ENCODE peak calls at places on chromosome 17, in four cellular contexts. W is ascending aorta; A is naive thymus-derived CD4-positive, alpha-beta T cell; H is AG04450. I is an unnamed sample.

GRCh38 chr17:34519286-34519685 is 60.1 kb upstream of the TMEM132E start:
- DNase-seq in W (no peak), A (no peak), H (no peak), I (no peak)

GRCh38 chr17:81241648-81242420 is 2.7 kb downstream of the NDUFAF8 start:
- DNase-seq in W (peak), A (peak), H (no peak), I (no peak)

GRCh38 chr17:962650-963049 is 16.9 kb downstream of the NXN start:
- DNase-seq in W (no peak), A (no peak), H (no peak), I (no peak)

GRCh38 chr17:77387891-77388290 is 247.1 kb downstream of the SEC14L1 start:
- DNase-seq in W (no peak), A (no peak), H (no peak), I (no peak)

GRCh38 chr17:79483122-79483521 is 127.7 kb downstream of the RBFOX3 start:
- DNase-seq in W (no peak), A (no peak), H (no peak), I (no peak)

GRCh38 chr17:77618731-77619130 is 339.8 kb upstream of the TNRC6C start:
- DNase-seq in W (peak), A (no peak), H (no peak), I (no peak)

GRCh38 chr17:2146132-2146871 is 91.4 kb downstream of the HIC1 start:
- DNase-seq in W (no peak), A (no peak), H (no peak), I (no peak)

GRCh38 chr17:1505586-1505985 is 10.8 kb downstream of the INPP5K start:
- DNase-seq in W (no peak), A (no peak), H (no peak), I (no peak)

DNA sequence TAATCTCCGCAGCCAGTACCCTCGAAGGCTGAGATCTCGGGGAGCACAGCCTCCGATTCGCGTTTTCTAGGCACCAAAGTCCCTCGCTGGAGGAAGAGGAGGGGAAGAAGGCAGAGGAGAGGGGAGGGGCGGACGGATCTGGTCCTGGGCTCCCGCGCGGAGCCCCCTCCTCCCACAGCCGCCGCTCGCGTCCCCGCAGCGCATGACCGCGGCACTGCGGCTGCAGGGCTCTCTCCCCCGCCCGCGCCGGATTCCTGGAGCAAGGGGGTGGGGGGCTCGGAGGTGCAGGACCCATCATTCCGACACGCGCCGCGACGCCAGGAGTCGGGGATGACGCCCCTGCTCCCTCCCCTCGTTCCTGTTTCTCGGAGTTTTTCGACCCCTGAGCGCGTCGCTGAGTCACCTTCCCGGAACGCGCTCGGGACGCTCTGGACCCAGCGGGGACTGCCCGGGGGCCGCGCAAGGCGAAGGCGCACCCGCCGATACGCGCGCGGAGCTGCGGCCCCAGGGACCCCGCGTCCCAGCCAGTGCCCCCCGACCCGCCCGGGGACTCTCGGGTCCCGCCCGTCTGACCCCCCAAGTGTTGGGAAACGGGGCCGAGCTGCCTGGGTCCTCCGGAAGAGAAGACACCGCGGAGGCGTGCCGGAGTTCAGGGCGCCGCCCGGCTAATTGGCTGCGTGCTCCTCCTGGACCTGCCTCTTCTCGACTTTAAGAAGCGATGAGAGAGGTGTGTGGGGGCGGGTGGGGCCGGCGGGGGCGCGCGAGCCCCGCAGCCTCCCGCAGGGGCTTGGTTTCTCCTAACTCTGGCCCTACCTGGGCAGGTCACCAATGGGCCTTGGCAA is 1.4 kb upstream of the SPHK1 start:
- DNase-seq in W (peak), A (peak), H (no peak), I (no peak)
- H3K4me3 ChIP-seq in W (peak), A (peak), H (peak), I (peak)

DNA sequence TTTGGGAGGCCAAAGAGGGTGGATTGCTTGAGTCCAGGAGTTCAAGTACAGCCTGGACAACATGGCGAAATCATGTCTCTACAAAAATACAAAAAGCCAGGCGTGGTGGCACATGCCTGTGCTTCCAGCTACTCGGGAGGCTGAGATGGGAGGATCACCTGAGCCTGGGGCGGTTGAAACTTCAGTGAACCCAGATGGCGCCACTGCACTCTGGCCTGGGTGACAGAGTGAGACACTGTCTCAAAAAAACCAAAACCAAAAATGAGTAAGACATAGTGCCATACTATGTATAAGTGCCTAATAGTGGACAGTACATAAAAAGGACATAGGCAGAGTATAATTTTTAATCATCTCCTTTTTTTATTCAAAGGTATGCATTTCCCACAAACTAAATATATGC is 4.0 kb downstream of the CTC1 start:
- DNase-seq in W (no peak), A (no peak), H (no peak), I (no peak)
- H3K4me3 ChIP-seq in W (no peak), A (peak), H (no peak), I (no peak)

DNA sequence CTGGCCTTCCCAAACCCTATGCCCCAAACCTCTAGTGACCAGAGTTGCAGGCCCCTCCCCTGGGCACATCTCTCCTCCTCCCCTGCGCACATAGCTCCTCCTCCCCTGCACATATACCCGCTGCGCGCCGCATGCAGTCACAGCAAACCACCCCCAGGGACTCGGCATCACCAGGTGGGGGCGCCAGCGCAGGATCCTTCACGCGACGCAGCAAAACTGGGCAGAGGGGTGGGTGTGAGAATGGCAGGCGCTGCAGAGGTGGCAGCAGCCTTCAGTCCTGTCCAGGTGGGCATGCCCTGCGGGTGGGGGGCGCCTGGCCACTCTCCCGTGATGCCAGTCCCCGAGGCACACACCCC is 5.6 kb downstream of the CORO6 start:
- DNase-seq in W (peak), A (peak), H (no peak), I (no peak)
- H3K4me3 ChIP-seq in W (peak), A (peak), H (no peak), I (no peak)

GRCh38 chr17:64151016-64151368 is 21.0 kb upstream of the ERN1 start:
- DNase-seq in W (no peak), A (no peak), H (no peak), I (no peak)
- H3K4me3 ChIP-seq in W (no peak), A (no peak), H (no peak), I (no peak)

DNA sequence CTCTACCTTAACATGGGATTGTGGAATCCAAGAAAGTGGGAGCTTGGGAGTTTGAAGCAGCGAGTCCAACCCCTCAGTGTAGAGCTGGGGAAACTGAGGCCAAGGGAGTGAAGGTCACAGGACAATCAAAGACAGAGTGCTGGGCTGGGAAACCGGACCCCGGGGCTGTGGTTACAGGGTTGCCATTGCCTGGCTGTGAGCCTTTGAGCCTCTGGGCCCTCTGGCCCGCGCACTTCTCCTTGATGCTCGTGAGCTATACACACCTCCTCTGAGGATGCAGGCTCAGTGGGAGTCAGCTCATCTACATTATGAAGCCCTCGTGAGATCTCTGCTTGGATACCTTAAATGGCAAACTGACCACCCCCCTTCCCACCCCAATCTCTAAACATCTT is 2.1 kb downstream of the ABCC3 start:
- DNase-seq in W (no peak), A (no peak), H (no peak), I (no peak)
- H3K4me3 ChIP-seq in W (no peak), A (no peak), H (no peak), I (no peak)